ENCODE peak calls at places on chromosomes 6 and 20, in five cellular contexts. K is psoas muscle, B is thoracic aorta, J is colonic mucosa, F is substantia nigra. H is an unnamed sample.

GRCh38 chr6:15264412-15264811 is 18.5 kb downstream of the JARID2 start:
- DNase-seq in J (no peak), F (no peak), B (no peak), K (no peak), H (no peak)

GRCh38 chr20:63273180-63273579 is 567 bp downstream of the ARFGAP1 start:
- DNase-seq in J (no peak), B (no peak), K (no peak), F (no peak), H (no peak)

GRCh38 chr6:126667728-126668127 is 327.8 kb downstream of the CENPW start:
- DNase-seq in K (no peak), F (no peak), B (no peak), J (no peak), H (no peak)

GRCh38 chr6:166435574-166435973 is 52.8 kb upstream of the MPC1 start:
- DNase-seq in J (no peak), F (no peak), B (no peak), K (no peak), H (no peak)

GRCh38 chr6:123022980-123023379 is 26.9 kb downstream of the CLVS2 start:
- DNase-seq in K (no peak), B (no peak), F (no peak), J (no peak), H (no peak)

GRCh38 chr20:40714916-40715315 is 25.9 kb upstream of the MAFB start:
- DNase-seq in K (no peak), J (no peak), F (no peak), B (no peak), H (no peak)

GRCh38 chr20:45212831-45213230 is 6.0 kb downstream of the SEMG1 start:
- DNase-seq in F (no peak), J (no peak), K (no peak), B (no peak), H (no peak)

GRCh38 chr20:60784321-60784720 is 467.7 kb upstream of the CDH4 start:
- DNase-seq in J (no peak), B (no peak), F (no peak), K (no peak), H (no peak)

GRCh38 chr6:166692723-166693302 is 65.8 kb upstream of the RPS6KA2 start:
- DNase-seq in B (no peak), F (no peak), K (peak; percentile 72), J (no peak), H (no peak)

GRCh38 chr6:119541132-119541905 is 191.8 kb upstream of the MAN1A1 start:
- DNase-seq in K (no peak), F (no peak), B (no peak), J (no peak), H (peak; percentile 85)

GRCh38 chr20:20399705-20400104 is 31.8 kb downstream of the INSM1 start:
- DNase-seq in K (no peak), B (no peak), F (no peak), J (no peak), H (no peak)

GRCh38 chr6:25150863-25151262 is 128.3 kb upstream of the CARMIL1 start:
- DNase-seq in F (no peak), B (no peak), K (no peak), J (no peak), H (no peak)

GRCh38 chr20:658731-659291 is 5.8 kb upstream of the SRXN1 start:
- DNase-seq in K (no peak), B (no peak), F (no peak), J (no peak), H (no peak)

GRCh38 chr6:34305982-34306702 is 57.3 kb upstream of the SMIM29 start:
- DNase-seq in K (no peak), F (no peak), B (no peak), J (no peak), H (no peak)

GRCh38 chr6:29995346-29995777 is 53.0 kb downstream of the HLA-A start:
- DNase-seq in F (no peak), K (no peak), J (no peak), B (no peak), H (no peak)

GRCh38 chr6:89970072-89970471 is 75.8 kb downstream of the GJA10 start:
- DNase-seq in J (no peak), B (no peak), F (peak; percentile 11), K (no peak), H (no peak)

GRCh38 chr20:10863337-10864060 is 189.7 kb upstream of the JAG1 start:
- DNase-seq in J (no peak), F (no peak), K (no peak), B (no peak), H (peak; percentile 38)

GRCh38 chr6:43972915-43973304 is 154.3 kb downstream of the MRPL14 start:
- DNase-seq in K (peak; percentile 94), B (peak; percentile 46), J (peak; percentile 69), F (peak; percentile 16), H (peak; percentile 43)

GRCh38 chr6:71349976-71350615 is 61.5 kb downstream of the OGFRL1 start:
- DNase-seq in J (no peak), B (no peak), K (no peak), F (no peak), H (no peak)

GRCh38 chr6:53066874-53067273 is 1.7 kb downstream of the FBXO9 start:
- DNase-seq in F (no peak), J (no peak), K (no peak), B (no peak), H (no peak)

GRCh38 chr20:60869626-60870025 is 382.4 kb upstream of the CDH4 start:
- DNase-seq in F (no peak), B (no peak), J (no peak), K (no peak), H (peak; percentile 22)

GRCh38 chr6:16787128-16787685 is 25.9 kb upstream of the ATXN1 start:
- DNase-seq in J (no peak), F (no peak), K (no peak), B (no peak), H (no peak)

GRCh38 chr6:40302856-40303449 is 284.2 kb downstream of the LRFN2 start:
- DNase-seq in F (no peak), J (no peak), K (no peak), B (no peak), H (no peak)

GRCh38 chr20:15556869-15557268 is 1016.4 kb downstream of the KIF16B start:
- DNase-seq in J (no peak), B (no peak), K (no peak), F (no peak), H (no peak)
- H3K27ac ChIP-seq in J (no peak overlapping the region), B (no peak overlapping the region), K (no peak overlapping the region), F (no peak overlapping the region), H (no peak overlapping the region)

DNA sequence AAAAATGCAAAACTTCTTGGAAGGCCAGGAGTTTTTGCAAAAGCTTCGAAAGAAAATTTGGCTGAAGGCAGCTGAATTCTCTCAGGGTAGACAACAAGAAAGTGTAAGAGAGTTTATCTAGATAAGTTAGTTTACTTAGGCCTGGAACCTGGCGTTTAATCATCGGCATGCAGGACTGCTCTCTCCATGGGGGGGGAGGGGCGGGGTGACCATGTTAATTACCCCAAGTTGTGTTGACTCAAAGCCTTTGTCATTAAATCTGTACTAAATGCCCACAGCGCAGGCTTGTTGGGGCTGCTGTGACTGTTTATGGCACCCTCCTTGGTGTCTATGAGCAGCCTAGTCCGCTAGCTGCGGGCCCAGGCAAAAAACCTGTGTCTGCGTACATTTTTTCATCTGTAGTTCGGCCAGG is 20.1 kb upstream of the ZNF451 start:
- DNase-seq in J (no peak), K (no peak), F (no peak), B (no peak), H (no peak)
- H3K27ac ChIP-seq in J (no peak overlapping the region), K (no peak overlapping the region), F (no peak overlapping the region), B (no peak overlapping the region), H (no peak overlapping the region)

GRCh38 chr6:138956244-138956924 is 31.7 kb downstream of the REPS1 start:
- DNase-seq in K (no peak), F (no peak), J (no peak), B (no peak), H (no peak)
- H3K27ac ChIP-seq in K (no peak overlapping the region), F (no peak overlapping the region), J (no peak overlapping the region), B (no peak overlapping the region), H (no peak overlapping the region)

DNA sequence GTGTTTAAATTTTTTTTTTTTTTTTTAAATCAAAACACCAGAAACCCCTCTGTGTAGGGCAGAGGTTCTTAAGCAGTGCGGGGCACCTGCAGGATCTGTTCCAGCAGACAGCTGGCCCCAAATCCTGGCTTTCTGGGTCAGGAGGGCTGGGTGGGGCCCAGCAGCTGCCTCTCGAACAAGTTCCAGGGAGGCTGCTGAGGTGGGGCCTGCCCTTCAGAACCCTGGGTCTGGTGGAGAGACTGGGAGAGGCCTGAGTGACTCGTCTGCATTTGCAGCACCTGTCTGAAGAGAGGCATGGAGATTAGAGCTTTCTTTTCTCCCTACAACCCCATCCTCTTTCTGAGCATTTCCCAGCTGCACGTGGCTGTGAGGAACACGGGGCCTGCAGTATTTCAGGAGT is 8.4 kb downstream of the PSMG4 start:
- DNase-seq in K (no peak), F (no peak), B (no peak), J (no peak), H (no peak)
- H3K27ac ChIP-seq in K (no peak overlapping the region), F (no peak overlapping the region), B (no peak overlapping the region), J (no peak overlapping the region), H (peak overlapping the region; percentile 54)

H was measured in RWPE1.